ENCODE peak calls at places on chromosomes 16 and 17, in six cellular contexts. K is adrenal gland; E is AG04450; Z is brain microvascular endothelial cell; D is mammary epithelial cell; O is CD8-positive, alpha-beta T cell. N is an unnamed sample.

GRCh38 chr17:65865715-65866425 is 304.4 kb upstream of the AXIN2 start:
- DNase-seq in Z (no peak), E (no peak), D (no peak), O (no peak), K (no peak), N (no peak)

GRCh38 chr17:69460963-69461922 is 46.7 kb downstream of the MAP2K6 start:
- DNase-seq in E (no peak), K (no peak), D (no peak), Z (no peak), O (no peak), N (no peak)

GRCh38 chr17:38584350-38584925 is 21.3 kb downstream of the SRCIN1 start:
- DNase-seq in K (peak; percentile 73), O (peak; percentile 67), E (no peak), Z (peak; percentile 15), D (peak; percentile 54), N (peak; percentile 24)

GRCh38 chr17:49610883-49611584 is 35.4 kb downstream of the NXPH3 start:
- DNase-seq in E (no peak), K (no peak), O (no peak), D (no peak), Z (no peak), N (no peak)

GRCh38 chr17:67615736-67616135 is 102.0 kb upstream of the NOL11 start:
- DNase-seq in K (no peak), O (no peak), E (no peak), Z (no peak), D (no peak), N (no peak)

GRCh38 chr17:58278661-58279015 is 2.1 kb downstream of the MPO start:
- DNase-seq in K (peak; percentile 21), E (no peak), O (no peak), Z (no peak), D (no peak), N (no peak)

GRCh38 chr16:47787695-47788094 is 326.6 kb downstream of the PHKB start:
- DNase-seq in O (no peak), K (no peak), Z (peak; percentile 14), D (no peak), E (no peak), N (peak; percentile 36)

GRCh38 chr16:77289331-77289809 is 90.2 kb downstream of the SYCE1L start:
- DNase-seq in D (peak; percentile 47), O (no peak), Z (peak; percentile 70), K (no peak), E (no peak), N (peak; percentile 76)

GRCh38 chr16:49484454-49484853 is 110.8 kb downstream of the C16orf78 start:
- DNase-seq in O (no peak), Z (no peak), K (peak; percentile 66), D (no peak), E (no peak), N (no peak)

GRCh38 chr16:69107311-69107962 is 2.0 kb downstream of the HAS3 start:
- DNase-seq in K (no peak), D (peak; percentile 52), E (no peak), Z (no peak), O (no peak), N (no peak)

GRCh38 chr16:80585764-80586163 is 45.0 kb downstream of the DYNLRB2 start:
- DNase-seq in D (no peak), Z (no peak), O (no peak), E (no peak), K (no peak), N (no peak)

GRCh38 chr17:28473542-28473941 is at the start of gene SLC13A2:
- DNase-seq in E (no peak), K (no peak), O (no peak), D (no peak), Z (no peak), N (no peak)

GRCh38 chr16:7505495-7505894 is 172.8 kb downstream of the RBFOX1 start:
- DNase-seq in Z (no peak), D (no peak), E (no peak), O (no peak), K (no peak), N (no peak)

GRCh38 chr17:82110298-82110697 is 12.3 kb upstream of the FASN start:
- DNase-seq in O (no peak), D (peak; percentile 83), E (no peak), K (no peak), Z (no peak), N (no peak)

GRCh38 chr16:89244754-89245153 is 27.3 kb downstream of the ZNF778 start:
- DNase-seq in D (no peak), E (no peak), K (no peak), O (no peak), Z (no peak), N (no peak)

GRCh38 chr17:47995241-47995935 is 24.5 kb downstream of the CDK5RAP3 start:
- DNase-seq in Z (no peak), D (no peak), O (no peak), E (no peak), K (no peak), N (no peak)

GRCh38 chr16:49855280-49855821 is 561 bp downstream of the ZNF423 start:
- DNase-seq in Z (peak; percentile 36), K (peak; percentile 82), D (peak; percentile 71), O (peak; percentile 60), E (peak; percentile 4), N (peak; percentile 85)

GRCh38 chr16:73365010-73365409 is 317.1 kb upstream of the ZFHX3 start:
- DNase-seq in O (no peak), Z (peak; percentile 32), E (peak; percentile 16), D (no peak), K (peak; percentile 79), N (no peak)

GRCh38 chr16:23359092-23359760 is 57.1 kb downstream of the SCNN1B start:
- DNase-seq in K (no peak), D (no peak), O (no peak), E (no peak), Z (no peak), N (no peak)

GRCh38 chr17:82216301-82217119 is 3.9 kb upstream of the CCDC57 start:
- DNase-seq in D (peak; percentile 93), Z (no peak), K (peak; percentile 91), E (no peak), O (peak; percentile 46), N (peak; percentile 71)

GRCh38 chr17:55053855-55054254 is 85.3 kb downstream of the STXBP4 start:
- DNase-seq in K (no peak), Z (no peak), E (no peak), D (no peak), O (no peak), N (peak; percentile 20)

GRCh38 chr16:11034005-11034404 is 89.6 kb downstream of the CLEC16A start:
- DNase-seq in D (peak; percentile 30), Z (no peak), O (no peak), E (peak; percentile 70), K (no peak), N (peak; percentile 43)

GRCh38 chr17:33099906-33100305 is 108.3 kb downstream of the SPACA3 start:
- DNase-seq in E (no peak), Z (no peak), D (no peak), O (no peak), K (no peak), N (no peak)

GRCh38 chr16:19114359-19115147 is 789 bp downstream of the ITPRIPL2 start:
- DNase-seq in Z (no peak), D (peak; percentile 63), K (peak; percentile 77), O (no peak), E (no peak), N (peak; percentile 72)

GRCh38 chr17:67095803-67096202 is 51.4 kb downstream of the CACNG1 start:
- DNase-seq in K (no peak), E (no peak), Z (peak; percentile 58), D (peak; percentile 39), O (no peak), N (peak; percentile 41)

GRCh38 chr16:78816499-78817441 is 717.3 kb downstream of the WWOX start:
- DNase-seq in Z (no peak), O (no peak), E (no peak), K (no peak), D (no peak), N (no peak)

GRCh38 chr17:42596386-42596785 is 12.8 kb downstream of the RETREG3 start:
- DNase-seq in Z (no peak), D (no peak), O (no peak), K (no peak), E (no peak), N (no peak)

GRCh38 chr17:70519300-70519699 is 350.0 kb downstream of the KCNJ2 start:
- DNase-seq in E (no peak), Z (no peak), O (no peak), K (no peak), D (no peak), N (no peak)
- H3K4me3 ChIP-seq in E (no peak overlapping the region), Z (no peak overlapping the region), O (no peak overlapping the region), K (no peak overlapping the region), D (no peak overlapping the region), N (no peak overlapping the region)

DNA sequence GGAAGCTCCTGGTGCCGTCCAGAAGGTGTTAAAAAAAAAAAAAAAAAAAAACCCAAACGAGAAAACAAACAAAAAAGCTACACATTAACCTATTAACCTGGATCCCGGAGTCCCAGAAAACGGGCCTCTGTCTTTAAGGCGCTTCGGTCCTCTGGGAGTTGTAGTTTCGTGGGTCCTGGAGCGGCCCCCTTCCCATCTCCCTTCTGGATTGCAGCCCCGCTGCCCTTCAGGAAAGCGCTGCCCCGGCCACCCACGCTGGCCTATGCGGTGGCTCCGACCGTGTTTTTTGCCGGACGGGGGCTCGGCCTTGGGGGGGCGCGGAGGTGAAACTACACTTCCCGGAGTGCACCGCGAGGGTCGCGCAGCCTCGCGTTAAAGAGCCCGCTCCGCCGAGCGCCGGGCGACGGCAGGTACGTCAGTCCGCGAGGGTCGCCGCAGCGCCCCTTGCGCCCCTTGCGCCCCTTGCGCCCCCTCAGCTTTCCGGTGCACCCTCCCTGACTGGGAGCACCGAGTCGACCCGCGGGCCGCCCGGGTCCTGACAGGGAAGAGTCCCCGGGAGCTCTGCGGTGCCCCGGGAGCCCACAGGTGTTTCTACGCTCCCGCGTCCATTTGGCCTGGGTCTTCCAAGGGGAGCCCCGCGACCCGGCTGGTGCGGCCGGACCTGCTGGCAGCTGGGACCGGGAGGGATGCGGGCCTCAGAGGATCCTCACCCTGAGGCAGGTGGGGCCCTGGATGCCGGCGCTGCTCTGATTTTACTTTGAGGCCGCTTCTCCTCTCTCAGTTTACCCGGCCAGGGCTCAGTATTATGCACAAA is at the start of gene FCSK:
- DNase-seq in K (peak; percentile 71), O (peak; percentile 70), E (peak; percentile 10), D (peak; percentile 67), Z (peak; percentile 42), N (peak; percentile 73)
- TF ChIP-seq CTCF in K (no peak), O (no peak), E (no peak), D (no peak), Z (no peak), N (no peak)

DNA sequence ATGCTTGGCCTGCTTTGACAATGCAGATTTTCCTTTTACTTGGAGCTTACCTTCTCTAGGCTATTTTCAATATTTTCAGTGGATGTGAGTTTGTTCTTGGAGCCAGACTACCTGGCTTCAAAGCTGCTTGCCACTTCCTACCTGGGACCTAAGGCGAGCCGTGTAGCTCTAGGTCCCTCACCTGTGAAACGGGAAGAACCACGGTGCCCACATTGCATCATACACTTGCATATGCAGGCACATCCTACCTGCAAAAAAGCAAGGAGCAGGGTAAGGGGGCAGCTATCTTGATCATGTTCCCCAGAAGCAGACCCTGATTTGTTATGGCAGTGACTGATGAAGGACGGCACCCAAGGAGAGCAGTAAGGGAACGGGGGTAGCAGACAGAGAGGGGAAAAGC is 27.0 kb upstream of the MPRIP start:
- DNase-seq in Z (no peak), E (no peak), K (no peak), D (no peak), O (no peak), N (no peak)
- H3K4me3 ChIP-seq in Z (no peak overlapping the region), E (no peak overlapping the region), K (no peak overlapping the region), D (no peak overlapping the region), O (no peak overlapping the region), N (no peak overlapping the region)

DNA sequence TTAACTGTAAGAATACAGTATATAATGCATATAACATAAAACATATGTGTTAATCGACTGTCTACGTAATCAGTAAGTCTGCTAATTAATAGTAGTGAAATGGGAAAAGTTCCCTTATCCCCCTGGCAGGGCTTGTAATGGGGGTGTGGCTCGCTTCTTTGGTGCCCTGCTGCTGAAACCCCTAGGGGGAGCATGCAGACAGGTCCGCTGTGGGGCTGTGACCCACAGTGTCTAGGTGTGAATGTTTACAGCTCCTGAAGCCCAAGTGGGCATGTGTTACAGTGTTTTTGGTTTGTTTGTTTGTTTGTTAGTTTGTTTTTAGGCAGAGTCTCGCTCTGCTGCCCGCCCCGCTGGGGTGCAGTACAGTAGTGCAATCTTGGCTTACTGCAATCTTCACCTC is 495.7 kb downstream of the SHISA9 start:
- DNase-seq in Z (no peak), D (no peak), O (no peak), E (no peak), K (no peak), N (no peak)
- TF ChIP-seq CTCF in Z (no peak), D (no peak), O (no peak), E (no peak), K (no peak), N (no peak)

N was measured in astrocyte of the spinal cord.